ENCODE peak calls at places on chromosomes 13 and 19, in ten cellular contexts. C is left ventricle myocardium inferior, Q is mammary epithelial cell, T is psoas muscle, X is neural progenitor cell, A is fibroblast of lung, Z is ascending aorta, D is pancreas, Y is thoracic aorta, I is endothelial cell of umbilical vein. W is an unnamed sample.

GRCh38 chr13:32001392-32001768 is 30.2 kb upstream of the FRY start:
- DNase-seq in A (peak), X (peak), D (no peak), Y (no peak), C (peak), T (no peak), I (peak), Q (peak), Z (no peak), W (no peak)

GRCh38 chr19:10116085-10116865 is 3.4 kb downstream of the EIF3G start:
- DNase-seq in I (no peak), Q (no peak), Y (no peak), T (peak), A (no peak), Z (no peak), C (no peak), D (no peak), X (no peak), W (no peak)

GRCh38 chr19:43802216-43802951 is at the start of gene LYPD5:
- DNase-seq in T (no peak), D (no peak), I (no peak), C (no peak), Y (no peak), Z (no peak), Q (no peak), A (no peak), X (no peak), W (no peak)

GRCh38 chr19:45935267-45935666 is 20.7 kb upstream of the NANOS2 start:
- DNase-seq in A (no peak), X (no peak), T (peak), D (no peak), I (no peak), C (no peak), Z (no peak), Y (no peak), Q (no peak), W (no peak)

GRCh38 chr19:33622809-33623511 is 1.2 kb downstream of the CHST8 start:
- DNase-seq in X (peak), Y (no peak), D (no peak), T (no peak), Z (no peak), C (no peak), Q (no peak), I (no peak), A (no peak), W (no peak)

GRCh38 chr13:72696590-72696989 is 30.8 kb downstream of the MZT1 start:
- DNase-seq in D (no peak), X (no peak), Q (no peak), I (peak), A (peak), C (no peak), Z (no peak), T (no peak), Y (no peak), W (no peak)

GRCh38 chr19:31223805-31224534 is 125.3 kb downstream of the TSHZ3 start:
- DNase-seq in T (no peak), Z (no peak), D (no peak), C (no peak), I (no peak), X (no peak), Q (no peak), A (peak), Y (no peak), W (no peak)

GRCh38 chr19:33464010-33464732 is 57.4 kb downstream of the PEPD start:
- DNase-seq in Z (no peak), C (no peak), Q (no peak), T (no peak), Y (no peak), D (no peak), A (no peak), X (no peak), I (no peak), W (peak)

GRCh38 chr19:34131100-34131499 is 41.2 kb upstream of the LSM14A start:
- DNase-seq in A (no peak), Z (no peak), T (no peak), D (no peak), I (no peak), C (no peak), Y (no peak), X (no peak), Q (no peak), W (no peak)

GRCh38 chr13:97976551-97977375 is 23.3 kb downstream of the IPO5 start:
- DNase-seq in D (no peak), Q (peak), Y (peak), T (peak), A (no peak), X (no peak), I (no peak), C (no peak), Z (no peak), W (peak)
- H3K4me3 ChIP-seq in D (peak), Q (peak), Y (peak), T (peak), A (peak), X (peak), I (peak), C (peak), Z (peak), W (peak)

GRCh38 chr19:1146418-1146711 is 27.7 kb downstream of the SBNO2 start:
- DNase-seq in Z (no peak), Q (no peak), D (no peak), T (peak), A (no peak), Y (no peak), I (no peak), C (no peak), X (no peak), W (no peak)

GRCh38 chr19:1143828-1144399 is 30.2 kb downstream of the SBNO2 start:
- DNase-seq in C (no peak), Q (no peak), A (no peak), Z (no peak), Y (no peak), D (no peak), T (peak), X (no peak), I (no peak), W (no peak)

GRCh38 chr19:1146858-1147780 is 26.9 kb downstream of the SBNO2 start:
- DNase-seq in Z (no peak), I (no peak), C (no peak), X (no peak), A (no peak), Q (no peak), Y (no peak), D (no peak), T (peak), W (no peak)

GRCh38 chr19:1144741-1145140 is 29.3 kb downstream of the SBNO2 start:
- DNase-seq in Q (no peak), I (no peak), T (no peak), Z (no peak), D (no peak), Y (no peak), A (no peak), X (no peak), C (no peak), W (no peak)

GRCh38 chr19:1145635-1146417 is 28.2 kb downstream of the SBNO2 start:
- DNase-seq in C (no peak), D (no peak), Q (no peak), X (no peak), Y (no peak), I (no peak), T (no peak), A (no peak), Z (no peak), W (no peak)
- H3K27ac ChIP-seq in C (no peak), D (no peak), Q (no peak), X (no peak), Y (no peak), I (no peak), T (no peak), A (no peak), Z (no peak), W (no peak)

GRCh38 chr13:36979361-36980040 is 19.6 kb downstream of the ALG5 start:
- DNase-seq in T (no peak), Z (no peak), D (no peak), Y (no peak), Q (no peak), A (peak), X (no peak), I (no peak), C (no peak), W (no peak)

GRCh38 chr13:36973009-36973408 is 26.1 kb downstream of the ALG5 start:
- DNase-seq in A (no peak), T (no peak), Z (no peak), D (no peak), C (no peak), Y (no peak), Q (no peak), X (no peak), I (no peak), W (no peak)

GRCh38 chr13:36975172-36975571 is 24.0 kb downstream of the ALG5 start:
- DNase-seq in C (no peak), T (no peak), D (no peak), A (no peak), Y (no peak), Z (no peak), I (no peak), X (no peak), Q (no peak), W (no peak)

DNA sequence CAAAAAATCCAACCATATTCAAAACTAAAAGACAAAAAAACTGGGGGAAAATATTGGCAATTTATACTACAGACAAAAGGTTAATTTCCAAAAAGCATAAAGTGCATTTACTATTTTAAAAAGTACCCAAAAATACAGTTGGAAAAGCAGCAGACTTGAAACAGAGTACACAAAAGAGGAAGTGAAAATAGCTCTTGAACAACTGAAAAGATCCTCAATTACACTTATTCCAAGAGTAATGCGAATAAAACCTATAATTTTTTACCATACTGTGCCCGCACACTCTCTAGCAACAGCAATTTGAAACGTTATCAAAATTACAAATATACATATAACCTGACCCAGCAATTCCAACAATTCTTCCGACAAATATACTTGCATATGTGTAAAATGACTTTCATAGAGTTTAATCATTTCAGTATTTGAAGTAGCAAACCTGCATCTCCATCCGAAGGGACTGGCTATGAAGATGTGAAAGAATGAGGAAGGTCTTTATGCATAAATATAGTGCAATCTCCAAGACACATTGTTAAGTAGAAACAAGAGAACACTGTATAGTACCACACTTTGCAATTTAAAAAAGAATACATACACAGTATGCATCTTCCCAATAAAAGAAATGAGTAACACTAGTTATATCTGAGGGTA is 25.4 kb downstream of the ALG5 start:
- DNase-seq in Z (no peak), X (no peak), T (no peak), I (no peak), Y (no peak), Q (no peak), C (no peak), D (no peak), A (no peak), W (no peak)
- H3K4me3 ChIP-seq in Z (no peak), X (no peak), T (no peak), I (no peak), Y (no peak), Q (no peak), C (no peak), D (no peak), A (no peak), W (no peak)

GRCh38 chr13:67223742-67224141 is 6.4 kb downstream of the PCDH9 start:
- DNase-seq in X (no peak), Y (no peak), D (no peak), Z (no peak), C (no peak), T (no peak), I (no peak), A (peak), Q (no peak), W (no peak)

GRCh38 chr13:67225252-67226159 is 4.6 kb downstream of the PCDH9 start:
- DNase-seq in A (no peak), T (peak), Z (no peak), X (peak), Y (no peak), I (no peak), D (no peak), Q (no peak), C (no peak), W (no peak)

GRCh38 chr13:67226686-67227085 is 3.5 kb downstream of the PCDH9 start:
- DNase-seq in C (no peak), Y (no peak), A (no peak), I (no peak), Z (no peak), D (no peak), T (no peak), Q (no peak), X (no peak), W (no peak)

GRCh38 chr13:67223024-67223423 is 7.1 kb downstream of the PCDH9 start:
- DNase-seq in Q (no peak), T (no peak), Z (no peak), X (no peak), I (peak), C (no peak), A (peak), D (no peak), Y (no peak), W (no peak)

DNA sequence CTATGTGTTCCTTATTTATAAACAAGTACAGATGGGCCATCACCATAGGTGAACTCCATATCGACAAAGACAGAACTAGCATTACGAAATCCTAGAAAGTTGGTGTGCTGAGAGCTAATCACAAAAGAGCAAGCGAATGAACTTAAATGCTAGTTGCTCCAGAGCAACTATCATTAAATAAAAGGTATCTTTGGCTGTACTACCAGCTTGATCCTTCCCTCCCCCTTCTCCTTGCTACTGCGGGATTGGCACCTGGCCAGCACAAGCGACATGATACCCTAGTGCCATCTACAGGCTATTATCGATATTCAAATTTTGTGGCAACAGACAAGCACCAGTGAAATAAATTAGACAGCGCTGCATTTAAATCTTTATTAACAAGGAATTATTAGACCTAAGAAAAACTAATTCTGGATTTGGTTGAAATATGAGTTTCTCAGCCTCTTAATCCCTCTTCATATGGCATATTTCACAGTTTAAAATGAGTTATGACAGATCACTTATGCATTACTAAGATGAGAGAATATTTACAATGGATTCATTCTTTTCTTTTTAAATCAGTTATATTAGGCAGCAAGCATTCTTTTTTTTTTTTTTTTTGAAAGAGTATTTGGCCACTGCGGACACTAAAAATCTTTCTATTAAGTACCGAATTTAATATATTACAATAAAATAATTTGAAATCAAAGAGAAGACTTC is 5.8 kb downstream of the PCDH9 start:
- DNase-seq in I (peak), Y (peak), X (peak), Q (peak), Z (no peak), D (peak), A (peak), T (peak), C (peak), W (peak)
- H3K27ac ChIP-seq in I (no peak), Y (no peak), X (no peak), Q (no peak), Z (no peak), D (no peak), A (no peak), T (no peak), C (peak), W (no peak)

W was measured in upper lobe of right lung.